ENCODE peak calls at places on chromosomes 3 and 15, in eight cellular contexts. S, D, M, H, W, E, N and Y are unnamed samples.

GRCh38 chr3:129793947-129794318 is 99.6 kb downstream of the TMCC1 start:
- DNase-seq in S (no peak), D (no peak), M (peak; percentile 17), H (no peak), W (no peak), E (no peak), N (no peak), Y (no peak)

GRCh38 chr3:43909149-43909548 is 218.4 kb downstream of the ABHD5 start:
- DNase-seq in S (no peak), D (no peak), M (no peak), H (no peak), W (no peak), E (no peak), N (no peak), Y (no peak)

GRCh38 chr3:158102660-158103085 is 3.5 kb downstream of the SHOX2 start:
- DNase-seq in S (no peak), D (no peak), M (no peak), H (no peak), W (no peak), E (no peak), N (no peak), Y (no peak)

GRCh38 chr3:126349071-126349470 is 8.1 kb downstream of the KLF15 start:
- DNase-seq in S (no peak), D (no peak), M (no peak), H (no peak), W (no peak), E (no peak), N (no peak), Y (no peak)

GRCh38 chr3:196604548-196604947 is 34.9 kb upstream of the NRROS start:
- DNase-seq in S (peak; percentile 44), D (no peak), M (no peak), H (no peak), W (no peak), E (no peak), N (no peak), Y (no peak)

GRCh38 chr3:197511130-197511529 is 44.6 kb downstream of the BDH1 start:
- DNase-seq in S (no peak), D (no peak), M (no peak), H (no peak), W (no peak), E (no peak), N (no peak), Y (no peak)

GRCh38 chr3:74561881-74562280 is 52.6 kb downstream of the CNTN3 start:
- DNase-seq in S (no peak), D (no peak), M (no peak), H (no peak), W (no peak), E (no peak), N (no peak), Y (no peak)

GRCh38 chr15:63088532-63089245 is 33.0 kb upstream of the LACTB start:
- DNase-seq in S (no peak), D (no peak), M (no peak), H (no peak), W (no peak), E (no peak), N (no peak), Y (no peak)

GRCh38 chr3:66144792-66145733 is 75.7 kb upstream of the SLC25A26 start:
- DNase-seq in S (no peak), D (no peak), M (no peak), H (no peak), W (no peak), E (no peak), N (peak; percentile 2), Y (no peak)